ENCODE peak calls at places on chromosomes 5 and 9, in ten cellular contexts. K, M, H, O, J, B, U, I, R and Z are unnamed samples.

GRCh38 chr5:125261505-125262250 is 515.2 kb upstream of the ZNF608 start:
- DNase-seq in M (no peak), J (no peak), U (no peak), B (no peak), O (no peak), R (no peak), H (no peak), I (no peak), K (no peak), Z (no peak)

GRCh38 chr5:16313761-16314160 is 134.2 kb upstream of the MARCHF11 start:
- DNase-seq in J (no peak), B (no peak), K (no peak), I (no peak), O (no peak), M (no peak), H (no peak), U (no peak), R (no peak), Z (no peak)

GRCh38 chr9:87193925-87194380 is 246.6 kb upstream of the GAS1 start:
- DNase-seq in M (no peak), J (no peak), H (no peak), O (peak), B (peak), U (no peak), R (no peak), I (no peak), K (no peak), Z (no peak)

GRCh38 chr5:35063386-35063785 is 15.6 kb upstream of the AGXT2 start:
- DNase-seq in U (no peak), M (no peak), J (no peak), O (no peak), B (no peak), I (no peak), K (no peak), H (no peak), R (no peak), Z (no peak)

GRCh38 chr5:32446660-32447059 is 2.1 kb upstream of the ZFR start:
- DNase-seq in M (no peak), H (no peak), B (no peak), K (no peak), U (no peak), J (no peak), R (peak), O (no peak), I (no peak), Z (no peak)

GRCh38 chr5:175557778-175558177 is 79.4 kb downstream of the SFXN1 start:
- DNase-seq in M (no peak), O (no peak), R (no peak), J (no peak), I (no peak), H (no peak), B (no peak), K (no peak), U (no peak), Z (no peak)

GRCh38 chr9:120555884-120556283 is 24.1 kb downstream of the CDK5RAP2 start:
- DNase-seq in B (no peak), U (no peak), K (no peak), O (no peak), H (no peak), J (no peak), M (no peak), I (no peak), R (peak), Z (no peak)

GRCh38 chr9:131875828-131876485 is 136.1 kb upstream of the RAPGEF1 start:
- DNase-seq in M (no peak), R (no peak), I (no peak), B (peak), K (no peak), J (no peak), H (no peak), O (no peak), U (no peak), Z (peak)

GRCh38 chr9:123954921-123955320 is 25.0 kb upstream of the DENND1A start:
- DNase-seq in K (no peak), J (no peak), H (no peak), R (peak), U (no peak), I (no peak), O (peak), M (no peak), B (peak), Z (no peak)

GRCh38 chr5:157732784-157733262 is 1.6 kb downstream of the THG1L start:
- DNase-seq in K (no peak), H (no peak), R (no peak), B (no peak), O (no peak), J (no peak), M (no peak), U (no peak), I (no peak), Z (no peak)

GRCh38 chr9:36346578-36346977 is 53.5 kb downstream of the RNF38 start:
- DNase-seq in M (no peak), R (no peak), U (no peak), B (no peak), O (no peak), I (no peak), H (no peak), K (no peak), J (no peak), Z (no peak)

GRCh38 chr5:32499261-32499660 is 54.7 kb upstream of the ZFR start:
- DNase-seq in I (no peak), O (no peak), B (no peak), J (no peak), K (no peak), U (no peak), M (no peak), H (no peak), R (no peak), Z (no peak)

GRCh38 chr5:83401122-83401620 is 70.4 kb upstream of the VCAN start:
- DNase-seq in U (no peak), J (no peak), R (peak), H (no peak), O (no peak), K (no peak), M (no peak), I (no peak), B (peak), Z (no peak)

GRCh38 chr5:131265318-131265803 is 1.5 kb downstream of the CDC42SE2 start:
- DNase-seq in K (no peak), M (no peak), R (peak), H (peak), I (no peak), J (no peak), B (peak), O (no peak), U (no peak), Z (no peak)

GRCh38 chr5:143213231-143213850 is 190.1 kb downstream of the NR3C1 start:
- DNase-seq in H (no peak), I (no peak), K (no peak), M (no peak), R (no peak), J (no peak), O (no peak), U (no peak), B (peak), Z (no peak)

GRCh38 chr9:121285835-121286687 is 18.1 kb downstream of the GSN start:
- DNase-seq in O (peak), M (peak), U (peak), K (peak), I (peak), B (peak), R (peak), H (no peak), J (no peak), Z (peak)

GRCh38 chr5:180126716-180127681 is 55.4 kb upstream of the RNF130 start:
- DNase-seq in M (no peak), J (peak), K (no peak), B (no peak), U (no peak), I (peak), R (peak), O (no peak), H (peak), Z (no peak)

GRCh38 chr9:107732781-107733529 is 243.4 kb upstream of the KLF4 start:
- DNase-seq in M (peak), I (no peak), B (peak), U (peak), J (no peak), H (no peak), R (no peak), O (peak), K (peak), Z (peak)

GRCh38 chr5:72015103-72015548 is 92.1 kb upstream of the MAP1B start:
- DNase-seq in R (peak), I (no peak), B (peak), K (no peak), M (no peak), J (no peak), O (no peak), H (peak), U (no peak), Z (peak)

GRCh38 chr5:41793156-41793770 is 77.0 kb downstream of the OXCT1 start:
- DNase-seq in K (no peak), M (no peak), J (no peak), U (no peak), I (no peak), O (no peak), B (peak), H (no peak), R (no peak), Z (no peak)

GRCh38 chr5:126938461-126938860 is 91.9 kb downstream of the MARCHF3 start:
- DNase-seq in I (no peak), R (no peak), K (no peak), M (no peak), O (no peak), B (peak), U (no peak), H (no peak), J (no peak), Z (peak)

GRCh38 chr9:13397220-13397619 is 117.7 kb upstream of the MPDZ start:
- DNase-seq in M (no peak), K (no peak), O (no peak), J (no peak), R (no peak), U (no peak), B (no peak), I (no peak), H (no peak), Z (no peak)

GRCh38 chr5:178284095-178284675 is 51.6 kb upstream of the PHYKPL start:
- DNase-seq in H (no peak), K (no peak), O (no peak), B (peak), J (no peak), I (no peak), M (no peak), R (peak), U (no peak), Z (no peak)

GRCh38 chr9:136185066-136185465 is 19.9 kb downstream of the LHX3 start:
- DNase-seq in R (no peak), U (no peak), I (no peak), J (no peak), H (no peak), B (no peak), M (no peak), K (no peak), O (no peak), Z (no peak)

GRCh38 chr5:102867999-102868662 is 113.0 kb downstream of the PAM start:
- DNase-seq in M (no peak), J (no peak), I (no peak), K (no peak), H (no peak), R (no peak), B (peak), U (no peak), O (no peak), Z (no peak)

GRCh38 chr5:39422036-39422606 is 2.7 kb downstream of the DAB2 start:
- DNase-seq in I (no peak), H (no peak), U (no peak), J (no peak), B (no peak), K (no peak), R (no peak), O (no peak), M (no peak), Z (no peak)

GRCh38 chr5:36885566-36886485 is 9.3 kb downstream of the NIPBL start:
- DNase-seq in R (peak), M (no peak), K (no peak), I (no peak), H (no peak), B (no peak), U (no peak), O (no peak), J (no peak), Z (no peak)

GRCh38 chr9:2126331-2126789 is 111.2 kb downstream of the SMARCA2 start:
- DNase-seq in K (peak), O (peak), U (no peak), M (peak), R (no peak), H (no peak), B (peak), I (no peak), J (no peak), Z (no peak)

GRCh38 chr5:79474416-79475173 is 39.3 kb downstream of the HOMER1 start:
- DNase-seq in H (no peak), B (peak), I (no peak), O (no peak), J (no peak), R (no peak), M (no peak), K (no peak), U (no peak), Z (no peak)

GRCh38 chr5:157343842-157344790 is 78.2 kb downstream of the CYFIP2 start:
- DNase-seq in B (no peak), J (no peak), K (no peak), U (peak), R (no peak), H (no peak), I (no peak), O (no peak), M (no peak), Z (no peak)

GRCh38 chr5:10145922-10146321 is 103.8 kb downstream of the ATPSCKMT start:
- DNase-seq in K (no peak), O (no peak), J (no peak), U (no peak), H (peak), M (no peak), R (peak), B (peak), I (no peak), Z (no peak)

GRCh38 chr5:120207139-120207538 is 257.0 kb upstream of the PRR16 start:
- DNase-seq in H (no peak), R (no peak), K (no peak), O (no peak), M (no peak), J (no peak), I (no peak), B (peak), U (no peak), Z (no peak)

GRCh38 chr5:169798438-169798837 is 161.4 kb downstream of the DOCK2 start:
- DNase-seq in B (no peak), R (no peak), J (no peak), I (no peak), U (no peak), H (no peak), M (no peak), O (no peak), K (no peak), Z (no peak)

GRCh38 chr9:99029083-99029482 is 75.8 kb upstream of the TGFBR1 start:
- DNase-seq in R (no peak), H (no peak), M (no peak), I (no peak), B (no peak), O (no peak), J (no peak), K (no peak), U (no peak), Z (no peak)

GRCh38 chr5:56202483-56202882 is 30.6 kb downstream of the ANKRD55 start:
- DNase-seq in R (no peak), K (no peak), J (no peak), O (no peak), H (no peak), U (no peak), B (peak), I (no peak), M (no peak), Z (no peak)

GRCh38 chr5:104353371-104353770 is 790.8 kb upstream of the NUDT12 start:
- DNase-seq in K (no peak), R (no peak), O (no peak), J (no peak), I (no peak), M (no peak), U (no peak), H (no peak), B (no peak), Z (no peak)

GRCh38 chr9:96555567-96556386 is 63.9 kb downstream of the CDC14B start:
- DNase-seq in K (no peak), J (no peak), O (no peak), U (no peak), I (no peak), B (peak), M (no peak), H (no peak), R (no peak), Z (no peak)

GRCh38 chr5:103962023-103962422 is 399.4 kb upstream of the NUDT12 start:
- DNase-seq in I (no peak), R (no peak), J (no peak), B (no peak), U (no peak), M (no peak), K (no peak), O (no peak), H (no peak), Z (no peak)

GRCh38 chr5:140042551-140043507 is at the start of gene NRG2:
- DNase-seq in O (peak), H (peak), U (peak), J (peak), M (peak), I (peak), B (peak), K (peak), R (peak), Z (peak)
- TF ChIP-seq POLR2A in O (no peak), H (peak), U (peak), J (no peak), M (no peak), I (no peak), B (no peak), K (no peak), R (no peak), Z (peak)

GRCh38 chr9:128633057-128633456 is 23.6 kb downstream of the DYNC2I2 start:
- DNase-seq in M (no peak), B (no peak), U (no peak), O (no peak), H (no peak), K (no peak), J (no peak), I (peak), R (no peak), Z (no peak)
- TF ChIP-seq POLR2A in M (no peak), B (no peak), U (no peak), O (no peak), H (no peak), K (no peak), J (no peak), I (no peak), R (no peak), Z (no peak)

DNA sequence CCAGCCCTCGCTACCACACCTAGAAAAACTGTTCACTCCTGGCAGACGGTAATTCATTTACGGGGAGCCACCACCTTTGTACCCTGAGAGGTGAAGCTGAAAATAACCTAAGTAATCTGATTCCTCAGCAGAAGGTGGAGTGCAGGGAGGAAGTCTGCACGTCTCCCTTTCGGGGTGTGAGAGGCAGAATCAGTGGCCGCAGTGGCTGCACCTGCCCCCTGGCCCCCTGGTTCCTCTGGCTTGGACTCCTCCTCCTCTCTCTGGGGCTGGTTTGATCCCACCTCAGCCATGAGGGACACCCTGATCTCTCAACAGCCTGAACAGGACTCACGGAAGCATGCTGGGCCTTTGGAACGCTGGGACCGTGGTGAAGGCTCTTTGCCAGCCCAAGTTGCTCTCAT is 10.5 kb downstream of the TMEM174 start:
- DNase-seq in U (no peak), H (no peak), I (peak), K (no peak), B (no peak), M (no peak), O (no peak), R (no peak), J (no peak), Z (no peak)
- TF ChIP-seq POLR2A in U (no peak), H (no peak), I (peak), K (no peak), B (no peak), M (no peak), O (no peak), R (no peak), J (no peak), Z (no peak)

GRCh38 chr9:129637673-129638439 is 4.1 kb downstream of the ASB6 start:
- DNase-seq in K (no peak), M (no peak), I (no peak), R (no peak), H (no peak), U (no peak), B (no peak), O (no peak), J (no peak), Z (no peak)
- TF ChIP-seq POLR2A in K (no peak), M (no peak), I (no peak), R (no peak), H (no peak), U (no peak), B (no peak), O (no peak), J (no peak), Z (no peak)

DNA sequence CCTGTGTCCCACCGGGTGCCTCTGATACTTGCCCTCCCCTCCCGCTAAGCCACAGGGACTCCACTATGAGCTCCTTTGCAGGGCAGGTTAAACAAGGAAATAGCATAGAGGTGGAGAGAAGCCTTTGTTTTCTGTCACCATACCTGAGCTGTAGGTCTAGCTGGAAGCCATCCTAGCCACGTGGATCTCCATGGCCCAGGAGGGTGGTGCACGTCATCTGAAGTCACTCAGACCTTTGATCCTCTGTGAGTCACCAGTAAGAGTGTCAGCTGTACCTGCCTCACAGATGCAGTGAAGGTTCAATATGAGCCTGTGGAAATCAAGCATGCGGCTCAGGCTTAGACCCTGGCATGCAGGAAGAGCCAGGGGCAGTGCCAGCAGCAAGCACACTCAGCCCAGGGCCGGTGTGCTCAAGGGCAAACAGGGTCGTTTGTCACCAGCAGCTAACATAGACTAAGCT is 55.1 kb downstream of the ASS1 start:
- DNase-seq in U (no peak), I (peak), J (no peak), H (peak), B (no peak), R (no peak), O (no peak), M (no peak), K (no peak), Z (no peak)
- TF ChIP-seq POLR2A in U (no peak), I (no peak), J (no peak), H (no peak), B (no peak), R (no peak), O (no peak), M (no peak), K (no peak), Z (no peak)

DNA sequence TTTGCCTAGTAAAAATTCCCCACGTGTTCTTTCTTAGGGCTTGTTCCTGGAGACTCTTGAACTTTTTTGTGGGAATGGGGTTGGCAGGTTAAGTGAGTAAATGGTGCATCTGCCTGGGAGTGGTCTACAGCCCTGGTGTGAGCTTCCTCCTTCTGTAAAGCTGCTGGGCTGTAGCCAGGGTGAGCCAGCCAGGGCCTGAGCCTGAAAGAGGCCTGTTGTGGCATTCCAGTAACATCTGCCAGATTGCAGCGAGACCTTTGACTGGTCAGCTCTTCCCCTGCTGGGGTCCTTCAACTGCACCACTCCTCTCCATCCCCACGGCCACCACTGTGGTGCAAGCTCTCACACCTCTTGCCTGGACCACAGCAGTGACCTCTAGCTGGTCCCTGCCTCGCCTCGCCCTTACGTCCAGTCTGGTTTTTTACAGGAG is 47.5 kb downstream of the SLC22A5 start:
- DNase-seq in B (no peak), M (no peak), U (no peak), K (no peak), H (no peak), J (no peak), R (peak), I (no peak), O (no peak), Z (no peak)
- TF ChIP-seq POLR2A in B (no peak), M (no peak), U (no peak), K (no peak), H (no peak), J (no peak), R (no peak), I (no peak), O (no peak), Z (no peak)